ENCODE peak calls at places on chromosome X, in six cellular contexts. C is CD4-positive, alpha-beta memory T cell; B is stomach; G is OCI-LY7; Q is A673; R is right cardiac atrium. Y is an unnamed sample.

GRCh38 chrX:51215266-51215665 is 117.4 kb upstream of the NUDT10 start:
- DNase-seq in C (no peak), B (no peak), G (peak; percentile 1), Q (peak; percentile 2), R (no peak), Y (no peak)

GRCh38 chrX:80266979-80267378 is 153.3 kb upstream of the TENT5D start:
- DNase-seq in C (no peak), B (no peak), G (no peak), Q (no peak), R (no peak), Y (no peak)

GRCh38 chrX:39755152-39756032 is 342.4 kb downstream of the BCOR start:
- DNase-seq in C (no peak), B (peak; percentile 78), G (peak; percentile 75), Q (peak; percentile 85), R (peak; percentile 92), Y (peak; percentile 50)

GRCh38 chrX:154040863-154041262 is 21.2 kb upstream of the IRAK1 start:
- DNase-seq in C (no peak), B (no peak), G (peak; percentile 7), Q (no peak), R (no peak), Y (no peak)

GRCh38 chrX:45006002-45006800 is 133.2 kb downstream of the KDM6A start:
- DNase-seq in C (no peak), B (no peak), G (no peak), Q (no peak), R (no peak), Y (no peak)

GRCh38 chrX:73562458-73562857 is 539 bp upstream of the CHIC1 start:
- DNase-seq in C (no peak), B (no peak), G (peak; percentile 0), Q (no peak), R (no peak), Y (no peak)

GRCh38 chrX:145464650-145465049 is 217.3 kb downstream of the SPANXN1 start:
- DNase-seq in C (no peak), B (no peak), G (no peak), Q (no peak), R (no peak), Y (no peak)

GRCh38 chrX:38233891-38234807 is 13.5 kb upstream of the SRPX start:
- DNase-seq in C (no peak), B (no peak), G (no peak), Q (no peak), R (no peak), Y (no peak)

GRCh38 chrX:14694631-14695030 is 165.3 kb downstream of the GLRA2 start:
- DNase-seq in C (no peak), B (no peak), G (no peak), Q (no peak), R (no peak), Y (no peak)

GRCh38 chrX:153853180-153853901 is 23.0 kb upstream of the PDZD4 start:
- DNase-seq in C (no peak), B (peak; percentile 1), G (no peak), Q (no peak), R (no peak), Y (no peak)

GRCh38 chrX:47187106-47187677 is 6.4 kb upstream of the UBA1 start:
- DNase-seq in C (no peak), B (no peak), G (no peak), Q (no peak), R (peak; percentile 24), Y (no peak)

GRCh38 chrX:39907964-39908616 is 189.7 kb downstream of the BCOR start:
- DNase-seq in C (no peak), B (peak; percentile 52), G (no peak), Q (peak; percentile 54), R (peak; percentile 67), Y (peak; percentile 30)

GRCh38 chrX:133444952-133445831 is 29.9 kb upstream of the GPC4 start:
- DNase-seq in C (no peak), B (no peak), G (no peak), Q (peak; percentile 57), R (no peak), Y (no peak)

GRCh38 chrX:153456161-153456560 is 10.3 kb upstream of the TREX2 start:
- DNase-seq in C (no peak), B (no peak), G (no peak), Q (no peak), R (peak; percentile 68), Y (no peak)

GRCh38 chrX:17046478-17047097 is 100.1 kb downstream of the REPS2 start:
- DNase-seq in C (peak; percentile 25), B (peak; percentile 73), G (peak; percentile 71), Q (peak; percentile 77), R (no peak), Y (peak; percentile 51)

GRCh38 chrX:129108936-129109335 is 414.4 kb downstream of the SMARCA1 start:
- DNase-seq in C (no peak), B (no peak), G (no peak), Q (no peak), R (no peak), Y (no peak)

GRCh38 chrX:154401918-154402621 is 3.9 kb downstream of the RPL10 start:
- DNase-seq in C (no peak), B (no peak), G (peak; percentile 11), Q (peak; percentile 47), R (no peak), Y (no peak)

GRCh38 chrX:33194876-33195433 is 16.4 kb downstream of the DMD start:
- DNase-seq in C (no peak), B (no peak), G (no peak), Q (no peak), R (no peak), Y (no peak)

GRCh38 chrX:20913760-20914159 is 460.5 kb upstream of the CNKSR2 start:
- DNase-seq in C (no peak), B (no peak), G (no peak), Q (peak; percentile 1), R (no peak), Y (no peak)

GRCh38 chrX:22220941-22221340 is 51.8 kb upstream of the CBLL2 start:
- DNase-seq in C (no peak), B (no peak), G (no peak), Q (peak; percentile 5), R (no peak), Y (no peak)

GRCh38 chrX:118569676-118570075 is 74.1 kb downstream of the DOCK11 start:
- DNase-seq in C (no peak), B (no peak), G (no peak), Q (no peak), R (no peak), Y (no peak)

GRCh38 chrX:14528629-14529287 is 578 bp upstream of the GLRA2 start:
- DNase-seq in C (peak; percentile 19), B (peak; percentile 69), G (peak; percentile 17), Q (peak; percentile 76), R (peak; percentile 57), Y (peak; percentile 27)

GRCh38 chrX:21374994-21375794 is 976 bp downstream of the CNKSR2 start:
- DNase-seq in C (no peak), B (no peak), G (no peak), Q (no peak), R (peak; percentile 50), Y (peak; percentile 28)

GRCh38 chrX:45353462-45353861 is 152.8 kb upstream of the DIPK2B start:
- DNase-seq in C (no peak), B (no peak), G (no peak), Q (no peak), R (no peak), Y (no peak)

GRCh38 chrX:129748265-129748664 is 9.5 kb downstream of the XPNPEP2 start:
- DNase-seq in C (no peak), B (no peak), G (no peak), Q (no peak), R (no peak), Y (no peak)

DNA sequence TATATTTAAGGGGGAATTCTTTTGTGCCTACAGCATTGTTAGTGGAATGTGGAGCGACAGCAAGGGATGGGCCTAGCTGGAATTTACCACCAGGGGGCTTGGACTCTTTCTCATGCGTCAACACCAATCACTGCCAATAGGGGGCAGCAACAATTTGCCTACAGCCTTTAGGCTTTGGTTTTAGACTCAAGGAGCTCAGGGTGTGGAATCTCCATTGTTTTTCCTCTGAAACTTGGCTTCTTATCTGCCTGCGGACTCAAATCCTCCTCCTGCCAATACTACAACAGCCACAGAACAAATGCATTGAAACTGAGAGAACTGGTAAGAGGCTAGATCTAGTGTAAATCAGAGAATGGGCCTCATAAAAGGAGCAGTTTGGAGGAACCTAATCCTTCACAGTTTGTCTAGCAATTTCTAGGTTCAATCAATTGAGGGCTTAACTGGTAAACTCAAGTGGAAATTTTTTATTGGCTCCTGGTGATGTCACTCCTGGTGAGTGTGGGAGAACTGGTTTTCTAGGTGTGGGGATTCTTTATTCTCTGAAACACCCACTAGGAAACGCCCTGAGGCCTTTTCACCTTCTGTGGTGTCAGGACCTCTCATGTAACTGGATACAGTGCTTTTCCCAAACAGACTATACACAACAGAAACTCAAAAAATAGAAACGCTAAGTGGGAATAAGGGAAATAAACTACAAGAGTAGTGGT is 27.9 kb upstream of the TMSB4X start:
- DNase-seq in C (peak; percentile 79), B (peak; percentile 86), G (peak; percentile 81), Q (peak; percentile 89), R (no peak), Y (peak; percentile 62)
- H3K4me1 ChIP-seq in C (peaks cover 49% of the 10 kb centered on the region), B (peaks cover 37% of the 10 kb centered on the region), G (peaks cover 52% of the 10 kb centered on the region), Q (peaks cover 37% of the 10 kb centered on the region), R (peaks cover 3% of the 10 kb centered on the region), Y (peaks cover 33% of the 10 kb centered on the region)

GRCh38 chrX:103538728-103539127 is 19.4 kb upstream of the RAB40A start:
- DNase-seq in C (no peak), B (no peak), G (no peak), Q (no peak), R (no peak), Y (no peak)
- H3K4me1 ChIP-seq in C (peaks cover 1% of the 10 kb centered on the region), B (no peaks in the 10 kb centered on the region), G (no peaks in the 10 kb centered on the region), Q (no peaks in the 10 kb centered on the region), R (peaks cover 2% of the 10 kb centered on the region), Y (peaks cover 1% of the 10 kb centered on the region)

DNA sequence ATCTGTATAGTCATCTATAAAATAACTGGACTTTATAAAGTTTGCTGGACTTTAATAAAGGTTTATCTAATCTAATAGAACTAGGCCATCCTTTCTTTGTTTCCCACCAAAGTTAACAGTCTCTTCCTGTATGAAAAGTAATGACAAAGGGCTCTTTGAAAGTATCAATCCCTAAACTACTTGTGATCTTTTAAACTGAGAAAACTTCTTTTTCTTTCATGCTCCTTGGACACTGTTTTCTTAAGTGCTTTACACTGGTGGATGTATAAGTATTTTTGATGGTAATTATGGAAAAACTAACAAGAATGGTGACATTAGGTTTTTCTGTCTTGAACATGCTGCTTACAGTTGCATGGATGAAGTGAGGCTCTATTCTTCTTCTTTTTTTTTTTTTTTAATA is 2.4 kb upstream of the ZFX start:
- DNase-seq in C (no peak), B (no peak), G (no peak), Q (no peak), R (no peak), Y (no peak)
- H3K4me1 ChIP-seq in C (peaks cover 52% of the 10 kb centered on the region), B (peaks cover 43% of the 10 kb centered on the region), G (peaks cover 32% of the 10 kb centered on the region), Q (peaks cover 41% of the 10 kb centered on the region), R (peaks cover 3% of the 10 kb centered on the region), Y (peaks cover 15% of the 10 kb centered on the region)

GRCh38 chrX:13009256-13009655 is 34.3 kb downstream of the TMSB4X start:
- DNase-seq in C (no peak), B (no peak), G (no peak), Q (no peak), R (no peak), Y (no peak)

GRCh38 chrX:13008851-13009250 is 33.9 kb downstream of the TMSB4X start:
- DNase-seq in C (no peak), B (no peak), G (no peak), Q (no peak), R (no peak), Y (no peak)

GRCh38 chrX:13008189-13008533 is 33.3 kb downstream of the TMSB4X start:
- DNase-seq in C (no peak), B (no peak), G (peak; percentile 24), Q (no peak), R (no peak), Y (no peak)

GRCh38 chrX:13009844-13010243 is 34.6 kb downstream of the FAM9C start:
- DNase-seq in C (no peak), B (no peak), G (no peak), Q (no peak), R (no peak), Y (no peak)

GRCh38 chrX:13010546-13010945 is 33.9 kb downstream of the FAM9C start:
- DNase-seq in C (no peak), B (no peak), G (no peak), Q (no peak), R (no peak), Y (no peak)
- H3K4me1 ChIP-seq in C (peaks cover 73% of the 10 kb centered on the region), B (peaks cover 44% of the 10 kb centered on the region), G (peaks cover 50% of the 10 kb centered on the region), Q (no peaks in the 10 kb centered on the region), R (peaks cover 8% of the 10 kb centered on the region), Y (peaks cover 41% of the 10 kb centered on the region)

Y was measured in SK-N-SH.